ENCODE peak calls at places on chromosomes 3 and 15, in five cellular contexts. D is HCT116, E is right lobe of liver, V is Peyer's patch, G is stomach. K is an unnamed sample.

GRCh38 chr15:76335851-76336253 is 721 bp upstream of the ISL2 start:
- DNase-seq in D (no peak), E (no peak), V (peak), G (no peak), K (no peak)

GRCh38 chr3:149299938-149300791 is 33.3 kb downstream of the TM4SF18 start:
- DNase-seq in D (peak), E (no peak), V (no peak), G (peak), K (no peak)

GRCh38 chr3:159200176-159200575 is 398.3 kb downstream of the MFSD1 start:
- DNase-seq in D (peak), E (no peak), V (no peak), G (no peak), K (no peak)

GRCh38 chr3:108528459-108529231 is 18.2 kb upstream of the MYH15 start:
- DNase-seq in D (no peak), E (no peak), V (no peak), G (no peak), K (no peak)

GRCh38 chr3:197001972-197002700 is 27.5 kb downstream of the MELTF start:
- DNase-seq in D (no peak), E (peak), V (no peak), G (no peak), K (no peak)

GRCh38 chr15:59273266-59273665 is 66.6 kb downstream of the LDHAL6B start:
- DNase-seq in D (peak), E (no peak), V (no peak), G (no peak), K (no peak)

GRCh38 chr3:42101048-42101447 is 9.9 kb downstream of the TRAK1 start:
- DNase-seq in D (no peak), E (peak), V (no peak), G (no peak), K (no peak)

GRCh38 chr15:70508561-70509281 is 254.6 kb downstream of the UACA start:
- DNase-seq in D (no peak), E (no peak), V (no peak), G (no peak), K (no peak)

GRCh38 chr3:14463330-14464216 is 61.2 kb downstream of the SLC6A6 start:
- DNase-seq in D (no peak), E (no peak), V (no peak), G (no peak), K (no peak)

GRCh38 chr15:40796041-40796440 is 10.8 kb upstream of the ZFYVE19 start:
- DNase-seq in D (no peak), E (no peak), V (no peak), G (no peak), K (no peak)

GRCh38 chr3:8443829-8444791 is 57.5 kb upstream of the LMCD1 start:
- DNase-seq in D (peak), E (peak), V (peak), G (peak), K (no peak)

GRCh38 chr3:39990532-39990931 is 181.1 kb downstream of the MYRIP start:
- DNase-seq in D (peak), E (peak), V (no peak), G (peak), K (peak)

GRCh38 chr3:172249039-172249438 is 199.2 kb downstream of the GHSR start:
- DNase-seq in D (no peak), E (no peak), V (no peak), G (no peak), K (no peak)

GRCh38 chr15:29871401-29871800 is 49.1 kb upstream of the TJP1 start:
- DNase-seq in D (no peak), E (no peak), V (no peak), G (no peak), K (no peak)

GRCh38 chr3:27914199-27914598 is 192.1 kb upstream of the EOMES start:
- DNase-seq in D (no peak), E (no peak), V (no peak), G (no peak), K (no peak)

GRCh38 chr3:113514265-113514769 is 639 bp downstream of the SPICE1 start:
- DNase-seq in D (no peak), E (no peak), V (no peak), G (no peak), K (peak)

GRCh38 chr3:49165771-49166751 is at the start of gene CCDC71:
- DNase-seq in D (peak), E (peak), V (peak), G (peak), K (peak)
- TF ChIP-seq POLR2A in D (peak), E (peak), V (peak), G (no peak), K (peak)

GRCh38 chr3:170059447-170059846 is 21.7 kb downstream of the GPR160 start:
- DNase-seq in D (no peak), E (no peak), V (no peak), G (no peak), K (no peak)

GRCh38 chr3:170057550-170057949 is 19.8 kb downstream of the GPR160 start:
- DNase-seq in D (no peak), E (no peak), V (no peak), G (peak), K (no peak)

GRCh38 chr3:170056710-170057454 is 19.1 kb downstream of the GPR160 start:
- DNase-seq in D (no peak), E (no peak), V (no peak), G (no peak), K (no peak)

GRCh38 chr3:170055209-170055608 is 17.4 kb downstream of the GPR160 start:
- DNase-seq in D (no peak), E (no peak), V (no peak), G (no peak), K (no peak)

GRCh38 chr3:170058127-170058526 is 20.3 kb downstream of the GPR160 start:
- DNase-seq in D (no peak), E (no peak), V (no peak), G (no peak), K (no peak)
- TF ChIP-seq POLR2A in D (no peak), E (no peak), V (no peak), G (no peak), K (no peak)

GRCh38 chr3:119245778-119246177 is 5.1 kb upstream of the B4GALT4 start:
- DNase-seq in D (no peak), E (no peak), V (no peak), G (peak), K (no peak)
- TF ChIP-seq POLR2A in D (no peak), E (no peak), V (no peak), G (no peak), K (no peak)

GRCh38 chr15:89649013-89649625 is 6.1 kb downstream of the KIF7 start:
- DNase-seq in D (no peak), E (no peak), V (no peak), G (no peak), K (no peak)

GRCh38 chr15:89647191-89647851 is 7.9 kb downstream of the KIF7 start:
- DNase-seq in D (peak), E (peak), V (peak), G (peak), K (peak)

GRCh38 chr15:89648106-89649012 is 6.9 kb downstream of the KIF7 start:
- DNase-seq in D (no peak), E (no peak), V (no peak), G (no peak), K (no peak)

GRCh38 chr15:89646416-89647141 is 8.7 kb downstream of the KIF7 start:
- DNase-seq in D (no peak), E (no peak), V (no peak), G (no peak), K (no peak)

DNA sequence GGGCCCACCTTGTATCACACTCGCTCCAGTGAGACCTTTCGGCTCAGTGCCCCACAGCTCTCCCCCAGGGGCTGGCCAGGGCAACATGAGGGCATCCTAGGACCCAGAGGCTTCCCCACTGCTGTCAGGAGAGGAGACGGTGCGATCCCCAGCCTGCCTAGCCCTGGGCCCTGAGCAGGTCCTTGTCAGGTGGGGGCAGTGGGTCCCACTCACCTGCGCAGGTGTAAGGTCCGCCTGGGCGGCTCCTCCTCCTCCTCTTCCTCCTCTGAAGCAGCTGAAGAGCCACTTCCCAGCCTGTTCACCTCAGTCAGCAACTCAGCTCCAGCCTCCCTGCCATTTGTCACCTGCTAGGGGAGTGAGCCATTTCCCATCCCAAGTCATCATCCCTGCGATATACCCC is 9.6 kb downstream of the KIF7 start:
- DNase-seq in D (no peak), E (no peak), V (no peak), G (no peak), K (no peak)
- TF ChIP-seq POLR2A in D (no peak), E (no peak), V (no peak), G (no peak), K (no peak)

GRCh38 chr3:55269096-55269495 is 218.0 kb downstream of the WNT5A start:
- DNase-seq in D (no peak), E (no peak), V (no peak), G (no peak), K (no peak)

GRCh38 chr3:55267206-55267930 is 219.7 kb downstream of the WNT5A start:
- DNase-seq in D (no peak), E (no peak), V (no peak), G (no peak), K (no peak)

GRCh38 chr3:55269636-55270035 is 217.5 kb downstream of the WNT5A start:
- DNase-seq in D (no peak), E (no peak), V (no peak), G (no peak), K (no peak)

GRCh38 chr3:55264933-55265332 is 222.2 kb downstream of the WNT5A start:
- DNase-seq in D (no peak), E (no peak), V (no peak), G (no peak), K (no peak)
- TF ChIP-seq POLR2A in D (no peak), E (no peak), V (no peak), G (no peak), K (no peak)

GRCh38 chr15:85424154-85424553 is 43.8 kb downstream of the AKAP13 start:
- DNase-seq in D (no peak), E (no peak), V (no peak), G (no peak), K (no peak)

GRCh38 chr15:85430406-85431204 is 50.2 kb downstream of the AKAP13 start:
- DNase-seq in D (no peak), E (no peak), V (no peak), G (no peak), K (peak)

GRCh38 chr15:85427286-85428028 is 47.1 kb downstream of the AKAP13 start:
- DNase-seq in D (no peak), E (no peak), V (no peak), G (no peak), K (no peak)

DNA sequence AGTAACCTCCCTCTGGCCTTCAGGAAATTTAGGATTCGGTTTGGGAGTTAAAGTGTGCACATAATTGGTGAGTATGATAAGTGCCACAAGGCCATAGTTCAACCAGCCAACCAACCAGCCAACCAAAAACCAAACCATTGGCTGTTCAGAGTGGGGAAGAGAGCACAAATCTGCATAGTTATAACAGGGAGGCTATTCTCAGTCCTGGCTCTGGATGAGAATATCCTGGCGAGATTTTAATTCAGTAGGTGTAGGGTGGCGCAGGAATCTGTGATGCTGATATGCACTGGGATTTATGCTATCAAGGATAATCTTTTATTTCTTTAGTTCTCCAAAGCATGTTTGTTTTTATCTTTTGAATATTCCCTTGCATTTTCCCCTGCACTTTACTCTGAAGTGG is 49.1 kb downstream of the AKAP13 start:
- DNase-seq in D (no peak), E (no peak), V (no peak), G (no peak), K (no peak)
- TF ChIP-seq POLR2A in D (no peak), E (no peak), V (no peak), G (no peak), K (no peak)

GRCh38 chr3:121749276-121750086 is at the start of gene GOLGB1:
- DNase-seq in D (peak), E (peak), V (peak), G (peak), K (peak)
- TF ChIP-seq POLR2A in D (peak), E (peak), V (peak), G (no peak), K (peak)

DNA sequence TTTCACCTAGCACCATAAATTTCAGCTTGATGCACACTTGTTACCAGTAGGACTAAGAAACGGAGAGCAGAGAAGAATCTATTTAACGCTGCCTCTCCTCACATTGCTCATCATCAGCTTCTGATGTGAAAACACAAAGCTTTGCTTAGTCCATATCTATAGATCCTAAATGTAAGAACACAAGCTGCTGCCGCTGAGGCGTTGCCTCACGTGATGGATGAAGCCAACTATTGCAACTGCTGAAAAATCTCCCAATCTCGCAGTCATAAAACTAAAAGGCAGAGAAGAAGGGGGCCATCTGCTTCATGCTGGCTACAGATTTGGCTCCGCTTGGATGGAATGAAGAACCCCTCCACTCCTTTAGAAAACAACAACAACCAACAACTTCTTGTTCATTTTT is 42.6 kb downstream of the CADPS start:
- DNase-seq in D (no peak), E (no peak), V (no peak), G (no peak), K (no peak)
- TF ChIP-seq POLR2A in D (no peak), E (no peak), V (no peak), G (no peak), K (no peak)

GRCh38 chr15:42457445-42458442 is 33.2 kb downstream of the ZNF106 start:
- DNase-seq in D (no peak), E (peak), V (no peak), G (peak), K (no peak)
- TF ChIP-seq POLR2A in D (no peak), E (no peak), V (no peak), G (no peak), K (no peak)

GRCh38 chr3:179565496-179565895 is 2.8 kb downstream of the ACTL6A start:
- DNase-seq in D (no peak), E (no peak), V (no peak), G (no peak), K (no peak)

GRCh38 chr3:179558742-179559364 is 3.9 kb upstream of the ACTL6A start:
- DNase-seq in D (peak), E (peak), V (peak), G (peak), K (peak)

GRCh38 chr3:179560791-179561190 is 1.9 kb upstream of the ACTL6A start:
- DNase-seq in D (no peak), E (no peak), V (no peak), G (no peak), K (no peak)

GRCh38 chr3:179563298-179563934 is 690 bp downstream of the ACTL6A start:
- DNase-seq in D (peak), E (peak), V (peak), G (peak), K (peak)

DNA sequence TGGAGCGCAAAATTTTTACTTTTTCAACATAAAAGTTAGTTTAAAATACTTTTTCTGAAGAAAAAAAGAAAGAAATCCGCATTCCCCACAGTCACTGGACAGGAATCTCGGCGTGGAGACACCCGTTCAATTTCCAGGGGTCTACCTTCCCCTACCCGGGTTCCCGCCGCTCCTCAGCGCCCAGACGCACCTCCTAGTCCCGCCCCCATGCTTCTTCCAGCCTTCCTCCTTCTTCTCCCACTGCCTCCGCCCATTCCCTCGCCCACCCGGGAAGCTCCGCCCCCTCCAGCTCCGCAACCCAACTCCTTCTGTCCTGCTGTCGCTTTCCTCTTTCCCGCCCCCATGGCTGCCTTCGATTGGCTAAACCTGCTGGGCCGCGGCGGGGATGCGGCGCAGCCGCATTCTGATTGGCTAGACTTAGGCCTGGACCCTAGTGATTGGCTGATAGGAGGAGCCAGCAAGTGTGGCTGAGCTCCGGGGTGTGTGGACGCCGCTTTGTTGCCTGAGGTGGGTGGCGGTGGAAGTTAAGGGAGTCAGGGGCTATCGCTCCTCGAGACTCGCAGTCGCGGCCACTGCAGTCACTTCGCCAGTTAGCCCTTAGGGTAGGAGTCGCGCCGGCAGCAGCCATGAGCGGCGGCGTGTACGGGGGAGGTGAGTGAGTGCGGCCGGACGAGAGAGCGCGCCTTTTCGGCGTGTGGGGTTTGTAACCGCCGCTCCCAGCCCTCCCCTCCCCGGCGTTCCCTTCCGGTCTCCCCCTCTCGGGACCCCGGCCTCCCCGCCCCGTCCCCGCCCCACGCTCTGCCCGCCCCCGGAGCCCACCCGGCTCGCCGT is at the start of gene ACTL6A:
- DNase-seq in D (peak), E (peak), V (peak), G (peak), K (peak)
- TF ChIP-seq POLR2A in D (peak), E (peak), V (peak), G (no peak), K (peak)

K was measured in erythroblast.